ENCODE peak calls at places on chromosomes 11 and 22, in four cellular contexts. One of them, this sample, is unnamed.

GRCh38 chr11:47514825-47515647 is 37.9 kb downstream of the CELF1 start:
- DNase-seq in NCI-H1694 treated with DMSO at 0.1 percent for 48 hours: peak
- DNase-seq in activated T-helper 9 cell treated with anti-CD3 and anti-CD28 coated beads, Interleukin-2, amount 50 U/mL, for 16 hours: peak
- DNase-seq in iris pigment epithelial cell: peak
- DNase-seq in this sample: no peak

GRCh38 chr22:27238935-27239510 is 562.5 kb downstream of the MN1 start:
- DNase-seq in activated T-helper 9 cell treated with anti-CD3 and anti-CD28 coated beads, Interleukin-2, amount 50 U/mL, for 16 hours: no peak
- DNase-seq in NCI-H1694 treated with DMSO at 0.1 percent for 48 hours: peak
- DNase-seq in iris pigment epithelial cell: peak
- DNase-seq in this sample: no peak

GRCh38 chr11:71927813-71928738 is at the start of gene XNDC1N:
- DNase-seq in NCI-H1694 treated with DMSO at 0.1 percent for 48 hours: peak
- DNase-seq in iris pigment epithelial cell: peak
- DNase-seq in activated T-helper 9 cell treated with anti-CD3 and anti-CD28 coated beads, Interleukin-2, amount 50 U/mL, for 16 hours: peak
- DNase-seq in this sample: peak

GRCh38 chr11:90220391-90220790 is 2.5 kb downstream of the CHORDC1 start:
- DNase-seq in activated T-helper 9 cell treated with anti-CD3 and anti-CD28 coated beads, Interleukin-2, amount 50 U/mL, for 16 hours: no peak
- DNase-seq in NCI-H1694 treated with DMSO at 0.1 percent for 48 hours: no peak
- DNase-seq in iris pigment epithelial cell: peak
- DNase-seq in this sample: no peak

GRCh38 chr11:75140269-75141138 is 10.4 kb upstream of the SLCO2B1 start:
- DNase-seq in iris pigment epithelial cell: peak
- DNase-seq in activated T-helper 9 cell treated with anti-CD3 and anti-CD28 coated beads, Interleukin-2, amount 50 U/mL, for 16 hours: peak
- DNase-seq in NCI-H1694 treated with DMSO at 0.1 percent for 48 hours: no peak
- DNase-seq in this sample: peak

GRCh38 chr22:30262917-30263741 is 3.5 kb downstream of the OSM start:
- DNase-seq in NCI-H1694 treated with DMSO at 0.1 percent for 48 hours: peak
- DNase-seq in activated T-helper 9 cell treated with anti-CD3 and anti-CD28 coated beads, Interleukin-2, amount 50 U/mL, for 16 hours: peak
- DNase-seq in iris pigment epithelial cell: no peak
- DNase-seq in this sample: peak

GRCh38 chr22:30781271-30781875 is 86.7 kb downstream of the OSBP2 start:
- DNase-seq in activated T-helper 9 cell treated with anti-CD3 and anti-CD28 coated beads, Interleukin-2, amount 50 U/mL, for 16 hours: no peak
- DNase-seq in iris pigment epithelial cell: peak
- DNase-seq in NCI-H1694 treated with DMSO at 0.1 percent for 48 hours: no peak
- DNase-seq in this sample: no peak

GRCh38 chr22:28980326-28980725 is 81.3 kb downstream of the C22orf31 start:
- DNase-seq in NCI-H1694 treated with DMSO at 0.1 percent for 48 hours: no peak
- DNase-seq in iris pigment epithelial cell: no peak
- DNase-seq in activated T-helper 9 cell treated with anti-CD3 and anti-CD28 coated beads, Interleukin-2, amount 50 U/mL, for 16 hours: no peak
- DNase-seq in this sample: no peak

GRCh38 chr11:2222479-2222878 is 47.9 kb downstream of the ASCL2 start:
- DNase-seq in activated T-helper 9 cell treated with anti-CD3 and anti-CD28 coated beads, Interleukin-2, amount 50 U/mL, for 16 hours: no peak
- DNase-seq in NCI-H1694 treated with DMSO at 0.1 percent for 48 hours: no peak
- DNase-seq in iris pigment epithelial cell: no peak
- DNase-seq in this sample: no peak

GRCh38 chr11:30879322-30880020 is 293.3 kb upstream of the MPPED2 start:
- DNase-seq in iris pigment epithelial cell: peak
- DNase-seq in NCI-H1694 treated with DMSO at 0.1 percent for 48 hours: peak
- DNase-seq in activated T-helper 9 cell treated with anti-CD3 and anti-CD28 coated beads, Interleukin-2, amount 50 U/mL, for 16 hours: no peak
- DNase-seq in this sample: no peak